ENCODE peak calls at places on chromosomes 3 and 15, in five cellular contexts. One of them, this sample, is unnamed.

GRCh38 chr3:66452247-66453040 is 48.4 kb downstream of the LRIG1 start:
- DNase-seq in neural progenitor cell: no peak
- DNase-seq in kidney: no peak
- DNase-seq in breast epithelium: no peak
- DNase-seq in GM23248: no peak
- DNase-seq in this sample: no peak

GRCh38 chr3:135678386-135678785 is 287.1 kb upstream of the PPP2R3A start:
- DNase-seq in neural progenitor cell: no peak
- DNase-seq in kidney: no peak
- DNase-seq in breast epithelium: no peak
- DNase-seq in GM23248: no peak
- DNase-seq in this sample: no peak

GRCh38 chr3:61947456-61947855 is 386.1 kb downstream of the PTPRG start:
- DNase-seq in neural progenitor cell: peak
- DNase-seq in kidney: no peak
- DNase-seq in breast epithelium: no peak
- DNase-seq in GM23248: no peak
- DNase-seq in this sample: no peak

GRCh38 chr3:19972056-19972455 is 25.2 kb downstream of the RAB5A start:
- DNase-seq in neural progenitor cell: no peak
- DNase-seq in kidney: no peak
- DNase-seq in breast epithelium: no peak
- DNase-seq in GM23248: peak
- DNase-seq in this sample: no peak

GRCh38 chr15:28896944-28897343 is 11.2 kb downstream of the APBA2 start:
- DNase-seq in neural progenitor cell: no peak
- DNase-seq in kidney: no peak
- DNase-seq in breast epithelium: no peak
- DNase-seq in GM23248: peak
- DNase-seq in this sample: no peak

GRCh38 chr3:23797490-23797889 is 8.3 kb upstream of the UBE2E1 start:
- DNase-seq in neural progenitor cell: no peak
- DNase-seq in kidney: no peak
- DNase-seq in breast epithelium: no peak
- DNase-seq in GM23248: no peak
- DNase-seq in this sample: no peak

GRCh38 chr3:196653127-196653795 is 13.8 kb downstream of the NRROS start:
- DNase-seq in neural progenitor cell: no peak
- DNase-seq in kidney: peak
- DNase-seq in breast epithelium: no peak
- DNase-seq in GM23248: no peak
- DNase-seq in this sample: no peak

GRCh38 chr3:187678869-187679268 is 8.7 kb upstream of the SST start:
- DNase-seq in neural progenitor cell: peak
- DNase-seq in kidney: no peak
- DNase-seq in breast epithelium: no peak
- DNase-seq in GM23248: peak
- DNase-seq in this sample: peak

GRCh38 chr15:54820811-54821210 is 375.9 kb downstream of the RSL24D1 start:
- DNase-seq in neural progenitor cell: no peak
- DNase-seq in kidney: no peak
- DNase-seq in breast epithelium: no peak
- DNase-seq in GM23248: no peak
- DNase-seq in this sample: no peak

GRCh38 chr3:117756580-117756979 is 1047.0 kb downstream of the TUSC7 start:
- DNase-seq in neural progenitor cell: peak
- DNase-seq in kidney: no peak
- DNase-seq in breast epithelium: no peak
- DNase-seq in GM23248: no peak
- DNase-seq in this sample: peak

GRCh38 chr3:177787279-177788041 is 590.2 kb upstream of the TBL1XR1 start:
- DNase-seq in neural progenitor cell: no peak
- DNase-seq in kidney: no peak
- DNase-seq in breast epithelium: no peak
- DNase-seq in GM23248: no peak
- DNase-seq in this sample: no peak

GRCh38 chr3:67531149-67532101 is 123.0 kb downstream of the SUCLG2 start:
- DNase-seq in neural progenitor cell: no peak
- DNase-seq in kidney: no peak
- DNase-seq in breast epithelium: no peak
- DNase-seq in GM23248: peak
- DNase-seq in this sample: no peak

GRCh38 chr3:48446425-48447193 is at the start of gene ATRIP:
- DNase-seq in neural progenitor cell: peak
- DNase-seq in kidney: peak
- DNase-seq in breast epithelium: peak
- DNase-seq in GM23248: peak
- DNase-seq in this sample: peak

GRCh38 chr15:82789491-82789890 is 16.4 kb downstream of the FSD2 start:
- DNase-seq in neural progenitor cell: no peak
- DNase-seq in kidney: no peak
- DNase-seq in breast epithelium: no peak
- DNase-seq in GM23248: peak
- DNase-seq in this sample: no peak

GRCh38 chr3:16140116-16140893 is 34.2 kb upstream of the GALNT15 start:
- DNase-seq in neural progenitor cell: no peak
- DNase-seq in kidney: no peak
- DNase-seq in breast epithelium: no peak
- DNase-seq in GM23248: peak
- DNase-seq in this sample: no peak

GRCh38 chr3:127077068-127077467 is 94.2 kb downstream of the PLXNA1 start:
- DNase-seq in neural progenitor cell: no peak
- DNase-seq in kidney: no peak
- DNase-seq in breast epithelium: no peak
- DNase-seq in GM23248: no peak
- DNase-seq in this sample: no peak

GRCh38 chr3:120982608-120983320 is 74.8 kb downstream of the STXBP5L start:
- DNase-seq in neural progenitor cell: no peak
- DNase-seq in kidney: no peak
- DNase-seq in breast epithelium: no peak
- DNase-seq in GM23248: no peak
- DNase-seq in this sample: no peak

GRCh38 chr3:25074151-25074550 is 353.9 kb upstream of the RARB start:
- DNase-seq in neural progenitor cell: no peak
- DNase-seq in kidney: no peak
- DNase-seq in breast epithelium: no peak
- DNase-seq in GM23248: no peak
- DNase-seq in this sample: peak

GRCh38 chr3:146468234-146468931 is 978 bp downstream of the PLSCR2 start:
- DNase-seq in neural progenitor cell: no peak
- DNase-seq in kidney: no peak
- DNase-seq in breast epithelium: no peak
- DNase-seq in GM23248: peak
- DNase-seq in this sample: no peak

GRCh38 chr3:102941761-102942160 is 506.9 kb downstream of the ZPLD1 start:
- DNase-seq in neural progenitor cell: no peak
- DNase-seq in kidney: no peak
- DNase-seq in breast epithelium: no peak
- DNase-seq in GM23248: no peak
- DNase-seq in this sample: no peak

GRCh38 chr15:60399931-60400330 is 2.1 kb upstream of the ANXA2 start:
- DNase-seq in neural progenitor cell: no peak
- DNase-seq in kidney: no peak
- DNase-seq in breast epithelium: no peak
- DNase-seq in GM23248: peak
- DNase-seq in this sample: no peak

GRCh38 chr3:124986153-124987143 is 51.9 kb upstream of the MUC13 start:
- DNase-seq in neural progenitor cell: peak
- DNase-seq in kidney: no peak
- DNase-seq in breast epithelium: no peak
- DNase-seq in GM23248: peak
- DNase-seq in this sample: peak

GRCh38 chr15:85744636-85745422 is 49.9 kb downstream of the KLHL25 start:
- DNase-seq in neural progenitor cell: no peak
- DNase-seq in kidney: no peak
- DNase-seq in breast epithelium: no peak
- DNase-seq in GM23248: no peak
- DNase-seq in this sample: no peak

GRCh38 chr3:190385835-190386688 is 1.9 kb upstream of the CLDN16 start:
- DNase-seq in neural progenitor cell: no peak
- DNase-seq in kidney: no peak
- DNase-seq in breast epithelium: no peak
- DNase-seq in GM23248: peak
- DNase-seq in this sample: peak

GRCh38 chr3:51646091-51646490 is 25.0 kb upstream of the TEX264 start:
- DNase-seq in neural progenitor cell: no peak
- DNase-seq in kidney: no peak
- DNase-seq in breast epithelium: no peak
- DNase-seq in GM23248: no peak
- DNase-seq in this sample: no peak

GRCh38 chr15:40338041-40338657 is 2.6 kb downstream of the CCDC9B start:
- DNase-seq in neural progenitor cell: peak
- DNase-seq in kidney: peak
- DNase-seq in breast epithelium: no peak
- DNase-seq in GM23248: peak
- DNase-seq in this sample: peak

DNA sequence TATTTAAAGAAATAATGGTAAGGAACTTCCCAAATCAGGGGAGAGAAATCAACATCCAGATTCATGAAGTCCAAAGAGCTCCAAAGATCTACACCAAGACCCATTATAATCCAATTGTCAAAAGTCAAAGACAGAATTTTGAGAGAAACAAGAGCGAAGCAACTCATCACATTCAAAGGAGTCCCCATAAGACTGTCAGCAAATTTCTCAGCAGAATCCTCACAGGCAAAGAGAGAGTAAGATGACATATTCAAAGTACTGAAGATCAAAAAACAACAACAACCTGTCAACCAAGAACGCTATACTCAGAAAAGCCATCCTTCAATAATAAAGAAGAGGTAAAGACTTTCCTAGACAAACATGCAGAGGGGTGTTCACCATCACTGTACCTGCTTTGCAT is 342.1 kb downstream of the TIGIT start:
- DNase-seq in neural progenitor cell: no peak
- DNase-seq in kidney: no peak
- DNase-seq in breast epithelium: no peak
- DNase-seq in GM23248: no peak
- DNase-seq in this sample: no peak
- H3K27ac ChIP-seq in neural progenitor cell: no peak
- H3K27ac ChIP-seq in kidney: no peak
- H3K27ac ChIP-seq in breast epithelium: no peak
- H3K27ac ChIP-seq in GM23248: no peak
- H3K27ac ChIP-seq in this sample: no peak

GRCh38 chr15:64024172-64025050 is 21.9 kb downstream of the DAPK2 start:
- DNase-seq in neural progenitor cell: no peak
- DNase-seq in kidney: no peak
- DNase-seq in breast epithelium: no peak
- DNase-seq in GM23248: peak
- DNase-seq in this sample: no peak
- H3K27ac ChIP-seq in neural progenitor cell: no peak
- H3K27ac ChIP-seq in kidney: no peak
- H3K27ac ChIP-seq in breast epithelium: no peak
- H3K27ac ChIP-seq in GM23248: no peak
- H3K27ac ChIP-seq in this sample: no peak

GRCh38 chr3:42224178-42224577 is 41.8 kb downstream of the CCK start:
- DNase-seq in neural progenitor cell: no peak
- DNase-seq in kidney: no peak
- DNase-seq in breast epithelium: no peak
- DNase-seq in GM23248: no peak
- DNase-seq in this sample: no peak

GRCh38 chr3:42224658-42225421 is 41.1 kb downstream of the CCK start:
- DNase-seq in neural progenitor cell: no peak
- DNase-seq in kidney: no peak
- DNase-seq in breast epithelium: no peak
- DNase-seq in GM23248: no peak
- DNase-seq in this sample: no peak

GRCh38 chr3:42222942-42223693 is 42.9 kb downstream of the CCK start:
- DNase-seq in neural progenitor cell: no peak
- DNase-seq in kidney: no peak
- DNase-seq in breast epithelium: no peak
- DNase-seq in GM23248: no peak
- DNase-seq in this sample: no peak

GRCh38 chr3:42226470-42227425 is 39.2 kb downstream of the CCK start:
- DNase-seq in neural progenitor cell: no peak
- DNase-seq in kidney: no peak
- DNase-seq in breast epithelium: no peak
- DNase-seq in GM23248: peak
- DNase-seq in this sample: peak

GRCh38 chr3:42225486-42226363 is 40.3 kb downstream of the CCK start:
- DNase-seq in neural progenitor cell: no peak
- DNase-seq in kidney: no peak
- DNase-seq in breast epithelium: no peak
- DNase-seq in GM23248: no peak
- DNase-seq in this sample: no peak
- H3K27ac ChIP-seq in neural progenitor cell: no peak
- H3K27ac ChIP-seq in kidney: no peak
- H3K27ac ChIP-seq in breast epithelium: no peak
- H3K27ac ChIP-seq in GM23248: no peak
- H3K27ac ChIP-seq in this sample: no peak

GRCh38 chr3:119628816-119629445 is 31.2 kb downstream of the PLA1A start:
- DNase-seq in neural progenitor cell: no peak
- DNase-seq in kidney: no peak
- DNase-seq in breast epithelium: no peak
- DNase-seq in GM23248: no peak
- DNase-seq in this sample: no peak

GRCh38 chr3:119630119-119630518 is 30.3 kb downstream of the POPDC2 start:
- DNase-seq in neural progenitor cell: no peak
- DNase-seq in kidney: no peak
- DNase-seq in breast epithelium: no peak
- DNase-seq in GM23248: no peak
- DNase-seq in this sample: no peak

GRCh38 chr3:119625451-119626153 is 27.9 kb downstream of the PLA1A start:
- DNase-seq in neural progenitor cell: peak
- DNase-seq in kidney: no peak
- DNase-seq in breast epithelium: no peak
- DNase-seq in GM23248: no peak
- DNase-seq in this sample: no peak

GRCh38 chr3:119628390-119628789 is 30.7 kb downstream of the PLA1A start:
- DNase-seq in neural progenitor cell: no peak
- DNase-seq in kidney: no peak
- DNase-seq in breast epithelium: no peak
- DNase-seq in GM23248: no peak
- DNase-seq in this sample: no peak

GRCh38 chr3:119627461-119627860 is 29.8 kb downstream of the PLA1A start:
- DNase-seq in neural progenitor cell: peak
- DNase-seq in kidney: no peak
- DNase-seq in breast epithelium: no peak
- DNase-seq in GM23248: no peak
- DNase-seq in this sample: no peak
- H3K27ac ChIP-seq in neural progenitor cell: no peak
- H3K27ac ChIP-seq in kidney: no peak
- H3K27ac ChIP-seq in breast epithelium: peak
- H3K27ac ChIP-seq in GM23248: no peak
- H3K27ac ChIP-seq in this sample: no peak

GRCh38 chr3:130973401-130973800 is 53.2 kb downstream of the ASTE1 start:
- DNase-seq in neural progenitor cell: no peak
- DNase-seq in kidney: no peak
- DNase-seq in breast epithelium: no peak
- DNase-seq in GM23248: no peak
- DNase-seq in this sample: no peak

GRCh38 chr3:130971208-130971607 is 55.4 kb downstream of the ASTE1 start:
- DNase-seq in neural progenitor cell: no peak
- DNase-seq in kidney: no peak
- DNase-seq in breast epithelium: no peak
- DNase-seq in GM23248: peak
- DNase-seq in this sample: no peak

GRCh38 chr3:130967281-130967680 is 59.3 kb downstream of the ASTE1 start:
- DNase-seq in neural progenitor cell: no peak
- DNase-seq in kidney: no peak
- DNase-seq in breast epithelium: no peak
- DNase-seq in GM23248: no peak
- DNase-seq in this sample: no peak

GRCh38 chr3:130968231-130968630 is 58.4 kb downstream of the ASTE1 start:
- DNase-seq in neural progenitor cell: no peak
- DNase-seq in kidney: no peak
- DNase-seq in breast epithelium: no peak
- DNase-seq in GM23248: no peak
- DNase-seq in this sample: no peak

GRCh38 chr3:130969621-130970020 is 57.0 kb downstream of the ASTE1 start:
- DNase-seq in neural progenitor cell: no peak
- DNase-seq in kidney: no peak
- DNase-seq in breast epithelium: no peak
- DNase-seq in GM23248: no peak
- DNase-seq in this sample: no peak
- H3K27ac ChIP-seq in neural progenitor cell: no peak
- H3K27ac ChIP-seq in kidney: no peak
- H3K27ac ChIP-seq in breast epithelium: no peak
- H3K27ac ChIP-seq in GM23248: no peak
- H3K27ac ChIP-seq in this sample: no peak

This sample was measured in SJCRH30.